ENCODE peak calls at places on chromosomes 7 and 10, in five cellular contexts. F is right cardiac atrium, L is iPS DF 6.9, W is lung, I is lower lobe of right lung. B is an unnamed sample. For H3K4me1, the result is how much of the 10 kb centered on the place peaks cover.

GRCh38 chr7:4800926-4801838 is 25.8 kb downstream of the AP5Z1 start:
- DNase-seq in F (peak), L (no peak), W (no peak), I (peak), B (no peak)

GRCh38 chr10:77905086-77905735 is 21.3 kb downstream of the DLG5 start:
- DNase-seq in L (no peak), W (no peak), I (no peak), F (no peak), B (no peak)

GRCh38 chr7:37052673-37053072 is 328.4 kb upstream of the AOAH start:
- DNase-seq in W (no peak), L (peak), F (peak), I (no peak), B (no peak)

GRCh38 chr7:84042110-84042539 is 152.5 kb downstream of the SEMA3A start:
- DNase-seq in I (no peak), W (no peak), F (no peak), L (no peak), B (no peak)

GRCh38 chr7:18153183-18153748 is 125.6 kb upstream of the PRPS1L1 start:
- DNase-seq in F (no peak), W (no peak), I (no peak), L (no peak), B (no peak)

GRCh38 chr10:43001427-43001795 is 75.5 kb upstream of the RET start:
- DNase-seq in W (no peak), L (no peak), F (no peak), I (no peak), B (no peak)

GRCh38 chr10:89078729-89079672 is 88.4 kb downstream of the FAS start:
- DNase-seq in L (no peak), I (no peak), F (no peak), W (no peak), B (no peak)

GRCh38 chr7:6553460-6554044 is 2.3 kb upstream of the GRID2IP start:
- DNase-seq in L (no peak), I (no peak), W (no peak), F (no peak), B (no peak)

GRCh38 chr7:93813514-93813913 is 77.0 kb downstream of the TFPI2 start:
- DNase-seq in L (no peak), I (no peak), F (no peak), W (no peak), B (no peak)

GRCh38 chr7:127715901-127716300 is 63.9 kb downstream of the SND1 start:
- DNase-seq in W (no peak), F (no peak), I (no peak), L (no peak), B (no peak)

GRCh38 chr10:52566471-52567246 is 205.9 kb downstream of the MBL2 start:
- DNase-seq in L (peak), W (no peak), I (no peak), F (no peak), B (no peak)

GRCh38 chr10:31871266-31871887 is 57.3 kb downstream of the ARHGAP12 start:
- DNase-seq in F (no peak), L (no peak), W (no peak), I (no peak), B (no peak)

GRCh38 chr10:76248781-76249180 is 817.4 kb downstream of the LRMDA start:
- DNase-seq in I (no peak), L (no peak), W (no peak), F (no peak), B (no peak)

GRCh38 chr7:9600974-9601373 is 1167.6 kb downstream of the NXPH1 start:
- DNase-seq in W (no peak), I (no peak), L (peak), F (no peak), B (no peak)

GRCh38 chr10:100209303-100209702 is 20.1 kb downstream of the CHUK start:
- DNase-seq in I (no peak), L (no peak), W (no peak), F (no peak), B (no peak)

GRCh38 chr10:43888551-43888950 is 239.9 kb upstream of the ZNF32 start:
- DNase-seq in L (no peak), F (no peak), I (no peak), W (no peak), B (no peak)

GRCh38 chr7:27616186-27616491 is 46.5 kb downstream of the HIBADH start:
- DNase-seq in L (no peak), W (no peak), I (no peak), F (no peak), B (no peak)

GRCh38 chr10:14186245-14186644 is 144.5 kb downstream of the FRMD4A start:
- DNase-seq in W (no peak), I (no peak), L (no peak), F (no peak), B (no peak)

GRCh38 chr10:18140149-18140956 is at the start of gene CACNB2:
- DNase-seq in F (peak), W (no peak), I (peak), L (no peak), B (no peak)

GRCh38 chr7:65477326-65477725 is 103.7 kb downstream of the ZNF92 start:
- DNase-seq in W (no peak), I (no peak), F (no peak), L (peak), B (no peak)

GRCh38 chr10:83871486-83872081 is 267.7 kb upstream of the GHITM start:
- DNase-seq in I (peak), W (peak), F (peak), L (peak), B (peak)

GRCh38 chr10:2772791-2773644 is 294.3 kb upstream of the PFKP start:
- DNase-seq in W (no peak), I (no peak), L (no peak), F (no peak), B (no peak)

GRCh38 chr7:131188367-131189339 is 139.0 kb upstream of the MKLN1 start:
- DNase-seq in I (no peak), L (no peak), F (no peak), W (no peak), B (peak)

GRCh38 chr7:24715661-24716479 is 41.4 kb downstream of the GSDME start:
- DNase-seq in F (no peak), W (peak), I (no peak), L (no peak), B (no peak)

GRCh38 chr7:128103498-128104108 is 72.4 kb upstream of the LRRC4 start:
- DNase-seq in F (peak), W (no peak), L (no peak), I (peak), B (no peak)

GRCh38 chr10:48465860-48466521 is 138.9 kb downstream of the ARHGAP22 start:
- DNase-seq in F (peak), I (no peak), W (no peak), L (no peak), B (no peak)

GRCh38 chr7:130371059-130371458 is 9.2 kb upstream of the CPA1 start:
- DNase-seq in L (no peak), I (no peak), W (peak), F (peak), B (no peak)

GRCh38 chr10:103765981-103766380 is 89.4 kb downstream of the SH3PXD2A start:
- DNase-seq in I (no peak), W (no peak), L (no peak), F (peak), B (peak)

GRCh38 chr10:92699518-92700272 is 9.9 kb downstream of the HHEX start:
- DNase-seq in I (no peak), W (no peak), F (peak), L (peak), B (peak)

GRCh38 chr7:25216837-25217236 is 11.4 kb downstream of the NPVF start:
- DNase-seq in I (no peak), F (no peak), L (peak), W (no peak), B (no peak)

GRCh38 chr10:21978191-21978862 is 25.2 kb downstream of the DNAJC1 start:
- DNase-seq in I (no peak), W (no peak), F (no peak), L (no peak), B (no peak)

GRCh38 chr10:124450010-124450782 is at the start of gene NKX1-2:
- DNase-seq in F (no peak), I (no peak), L (no peak), W (no peak), B (no peak)

GRCh38 chr10:78405781-78406180 is 372.1 kb downstream of the RPS24 start:
- DNase-seq in L (no peak), I (no peak), W (no peak), F (peak), B (no peak)

GRCh38 chr7:155979566-155979965 is 167.3 kb upstream of the SHH start:
- DNase-seq in W (no peak), F (no peak), I (no peak), L (no peak), B (no peak)

GRCh38 chr10:92787557-92788152 is 60.7 kb upstream of the EXOC6 start:
- DNase-seq in L (no peak), I (no peak), F (no peak), W (no peak), B (no peak)

GRCh38 chr7:84043661-84044191 is 150.9 kb downstream of the SEMA3A start:
- DNase-seq in L (no peak), I (no peak), F (no peak), W (no peak), B (no peak)

GRCh38 chr7:151925446-151926335 is 30.6 kb upstream of the GALNTL5 start:
- DNase-seq in L (no peak), F (peak), I (peak), W (no peak), B (no peak)

DNA sequence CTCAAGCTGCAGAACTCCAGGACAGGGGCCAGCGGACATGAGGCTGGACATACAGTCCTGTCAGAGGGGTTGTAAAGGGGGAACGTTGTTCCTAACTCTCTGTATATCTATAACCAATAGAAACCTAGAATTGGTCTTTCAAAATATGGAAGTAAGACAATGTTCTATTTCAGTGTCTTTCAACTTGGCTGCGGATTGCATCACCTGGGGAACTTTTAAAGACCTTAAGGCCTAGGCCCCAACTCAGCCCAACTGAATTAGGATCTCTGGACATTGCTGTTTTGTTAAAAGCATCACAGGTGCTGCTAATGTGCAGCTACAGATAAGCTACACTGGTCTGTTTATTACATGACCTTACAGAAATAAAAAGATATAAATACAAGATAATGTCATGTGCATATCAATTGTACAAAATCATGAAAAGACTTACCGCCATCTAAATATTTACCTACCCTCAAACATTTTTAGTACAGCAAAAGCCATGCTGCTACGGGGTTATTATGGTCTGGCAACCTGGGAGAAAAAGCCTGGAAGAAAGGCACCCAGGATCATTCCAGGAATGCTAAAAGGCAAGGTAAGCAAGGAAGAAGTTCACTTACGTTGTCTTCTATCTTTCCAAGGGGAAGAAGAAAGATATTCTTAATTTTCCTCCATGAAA is 169.1 kb downstream of the RAPGEF5 start:
- DNase-seq in F (no peak), I (no peak), L (no peak), W (no peak), B (no peak)
- H3K27ac ChIP-seq in F (no peak), I (no peak), L (no peak), W (no peak), B (no peak)

DNA sequence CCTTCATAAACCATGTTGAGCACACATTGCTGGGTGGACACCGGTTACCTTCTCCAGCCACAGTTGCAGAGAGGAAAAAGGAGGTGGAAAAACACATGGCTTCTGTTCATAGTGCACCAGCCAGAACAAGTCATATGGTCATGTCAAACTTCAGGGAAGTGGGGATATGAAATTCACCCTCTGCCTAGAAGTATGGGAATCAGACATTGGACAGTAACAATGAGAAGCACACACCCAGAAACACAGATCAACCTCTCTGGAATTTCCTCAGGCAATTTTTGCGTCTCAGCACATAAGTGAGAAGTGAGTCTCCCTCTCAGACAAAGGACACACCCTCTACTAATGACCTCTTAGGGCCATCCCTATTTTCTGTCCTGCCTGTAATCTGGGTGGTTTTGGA is 172.6 kb upstream of the SVIL start:
- DNase-seq in I (no peak), L (no peak), F (no peak), W (no peak), B (no peak)
- H3K4me1 ChIP-seq in I (under half), L (under half), F (under half), W (under half), B (under half)

GRCh38 chr7:44633254-44634186 is 27.1 kb downstream of the OGDH start:
- DNase-seq in W (peak), I (peak), L (no peak), F (peak), B (no peak)
- H3K27ac ChIP-seq in W (peak), I (peak), L (no peak), F (peak), B (peak)

GRCh38 chr10:4107328-4107851 is 322.4 kb upstream of the KLF6 start:
- DNase-seq in L (no peak), I (no peak), W (no peak), F (no peak), B (no peak)
- H3K4me1 ChIP-seq in L (under half), I (under half), W (under half), F (under half), B (under half)

GRCh38 chr10:35442592-35442991 is 106.3 kb downstream of the CCNY start:
- DNase-seq in F (no peak), W (no peak), L (no peak), I (no peak), B (no peak)
- H3K27ac ChIP-seq in F (no peak), W (no peak), L (no peak), I (no peak), B (no peak)

GRCh38 chr7:139680676-139681462 is 96.9 kb downstream of the HIPK2 start:
- DNase-seq in I (peak), F (peak), L (no peak), W (peak), B (peak)
- H3K4me1 ChIP-seq in I (under half), F (under half), L (under half), W (under half), B (under half)

DNA sequence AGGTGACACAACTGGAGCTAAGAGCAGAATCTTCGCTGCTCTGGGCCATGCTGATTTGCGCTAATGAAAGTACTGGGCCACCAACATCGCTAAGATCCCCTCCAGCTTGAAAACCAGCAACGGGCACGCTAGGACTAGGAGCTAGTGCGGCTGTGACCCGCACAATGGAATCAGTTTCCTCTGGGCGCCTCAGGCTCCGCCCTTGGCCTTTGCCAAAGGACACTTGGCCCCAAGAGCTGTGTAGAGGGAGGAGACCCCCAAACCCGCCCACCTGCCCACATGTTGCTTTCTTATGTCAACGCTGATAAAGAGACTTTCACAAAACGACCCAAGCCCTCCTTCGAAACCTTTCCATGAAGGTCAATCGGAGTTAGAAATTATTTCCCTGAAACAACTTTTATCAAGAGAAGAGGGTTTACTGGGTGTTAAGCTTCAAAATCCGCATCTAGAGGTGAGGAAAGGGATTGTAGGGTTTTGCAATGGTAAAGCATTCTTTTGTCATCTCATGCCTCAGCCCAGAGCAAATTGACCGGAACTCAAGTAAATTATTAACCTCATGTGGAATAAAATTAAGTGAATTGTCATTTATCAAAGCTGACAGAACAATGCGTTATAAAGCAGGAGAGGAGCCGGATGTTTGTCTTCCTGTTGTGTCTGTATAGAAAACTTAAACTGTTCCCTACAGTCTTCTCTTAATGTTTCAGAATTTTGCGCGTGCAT is 9.4 kb downstream of the ABCB5 start:
- DNase-seq in I (no peak), W (no peak), L (no peak), F (no peak), B (no peak)
- H3K27ac ChIP-seq in I (no peak), W (no peak), L (no peak), F (no peak), B (no peak)

DNA sequence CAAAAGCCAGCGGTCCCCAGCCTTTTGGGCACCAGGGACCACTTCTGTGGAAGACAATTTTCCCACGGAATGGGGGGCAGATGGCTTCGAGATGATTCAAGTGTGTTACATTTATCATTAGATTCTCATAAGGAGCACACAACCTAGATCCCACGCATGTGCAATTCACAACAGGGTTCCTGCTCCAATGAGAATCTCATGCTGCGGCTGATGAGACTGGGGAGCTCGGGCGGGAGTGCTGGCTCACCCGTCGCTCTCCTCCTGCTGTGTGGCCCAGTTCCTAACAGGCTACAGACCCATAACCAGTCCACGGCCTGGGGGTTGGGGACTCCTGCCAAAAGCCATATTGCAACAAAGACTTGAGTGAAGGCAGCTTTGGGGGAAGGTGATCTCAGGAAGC is 26.6 kb upstream of the DOCK1 start:
- DNase-seq in I (no peak), W (no peak), L (no peak), F (no peak), B (no peak)
- H3K4me1 ChIP-seq in I (under half), W (under half), L (under half), F (under half), B (under half)

GRCh38 chr7:30910369-30911073 is 1.1 kb upstream of the AQP1 start:
- DNase-seq in W (no peak), F (peak), L (no peak), I (no peak), B (no peak)
- H3K27ac ChIP-seq in W (no peak), F (peak), L (no peak), I (peak), B (no peak)

GRCh38 chr10:110411047-110411410 is 86.7 kb upstream of the DUSP5 start:
- DNase-seq in W (no peak), I (no peak), F (peak), L (no peak), B (no peak)

GRCh38 chr10:110413903-110414562 is 83.7 kb upstream of the DUSP5 start:
- DNase-seq in F (no peak), W (no peak), L (no peak), I (no peak), B (no peak)

GRCh38 chr10:110415809-110416208 is 81.9 kb upstream of the DUSP5 start:
- DNase-seq in I (no peak), L (no peak), F (no peak), W (no peak), B (no peak)

GRCh38 chr10:110414563-110415309 is 83.0 kb upstream of the DUSP5 start:
- DNase-seq in F (no peak), I (no peak), W (no peak), L (no peak), B (peak)

GRCh38 chr10:110413049-110413783 is 84.5 kb upstream of the DUSP5 start:
- DNase-seq in L (no peak), F (no peak), W (no peak), I (no peak), B (no peak)
- H3K4me1 ChIP-seq in L (under half), F (under half), W (under half), I (under half), B (under half)